ENCODE peak calls at places on chromosome 13, in eight cellular contexts. One of them, this sample, is unnamed.

GRCh38 chr13:41332829-41333228 is 21.8 kb downstream of the NAA16 start:
- DNase-seq in bronchial epithelial cell: no peak
- DNase-seq in psoas muscle: no peak
- DNase-seq in neuronal stem cell: no peak
- DNase-seq in keratinocyte: no peak
- DNase-seq in AG04450: no peak
- DNase-seq in tibial nerve: no peak
- DNase-seq in astrocyte of the cerebellum: no peak
- DNase-seq in this sample: no peak

GRCh38 chr13:20826810-20827560 is 53.2 kb upstream of the EEF1AKMT1 start:
- DNase-seq in AG04450: no peak
- DNase-seq in neuronal stem cell: no peak
- DNase-seq in psoas muscle: no peak
- DNase-seq in tibial nerve: no peak
- DNase-seq in bronchial epithelial cell: no peak
- DNase-seq in astrocyte of the cerebellum: no peak
- DNase-seq in keratinocyte: no peak
- DNase-seq in this sample: no peak

GRCh38 chr13:88103824-88104223 is 432.7 kb downstream of the SLITRK5 start:
- DNase-seq in astrocyte of the cerebellum: no peak
- DNase-seq in bronchial epithelial cell: no peak
- DNase-seq in neuronal stem cell: no peak
- DNase-seq in AG04450: no peak
- DNase-seq in psoas muscle: no peak
- DNase-seq in keratinocyte: no peak
- DNase-seq in tibial nerve: no peak
- DNase-seq in this sample: no peak

GRCh38 chr13:90185734-90186133 is 1161.8 kb upstream of the MIR17HG start:
- DNase-seq in tibial nerve: no peak
- DNase-seq in neuronal stem cell: no peak
- DNase-seq in keratinocyte: no peak
- DNase-seq in psoas muscle: no peak
- DNase-seq in AG04450: no peak
- DNase-seq in bronchial epithelial cell: peak
- DNase-seq in astrocyte of the cerebellum: no peak
- DNase-seq in this sample: no peak

GRCh38 chr13:23069571-23069970 is 111.2 kb upstream of the SGCG start:
- DNase-seq in AG04450: peak
- DNase-seq in tibial nerve: no peak
- DNase-seq in keratinocyte: no peak
- DNase-seq in bronchial epithelial cell: peak
- DNase-seq in neuronal stem cell: no peak
- DNase-seq in psoas muscle: no peak
- DNase-seq in astrocyte of the cerebellum: no peak
- DNase-seq in this sample: no peak

GRCh38 chr13:100887729-100888151 is 213.1 kb upstream of the TMTC4 start:
- DNase-seq in astrocyte of the cerebellum: peak
- DNase-seq in psoas muscle: no peak
- DNase-seq in AG04450: no peak
- DNase-seq in neuronal stem cell: no peak
- DNase-seq in keratinocyte: no peak
- DNase-seq in bronchial epithelial cell: peak
- DNase-seq in tibial nerve: no peak
- DNase-seq in this sample: no peak

GRCh38 chr13:34926513-34926912 is 15.6 kb upstream of the NBEA start:
- DNase-seq in psoas muscle: no peak
- DNase-seq in AG04450: no peak
- DNase-seq in tibial nerve: no peak
- DNase-seq in neuronal stem cell: no peak
- DNase-seq in bronchial epithelial cell: peak
- DNase-seq in keratinocyte: no peak
- DNase-seq in astrocyte of the cerebellum: peak
- DNase-seq in this sample: no peak

GRCh38 chr13:44267966-44268365 is 105.7 kb upstream of the SERP2 start:
- DNase-seq in tibial nerve: no peak
- DNase-seq in neuronal stem cell: no peak
- DNase-seq in psoas muscle: no peak
- DNase-seq in AG04450: peak
- DNase-seq in bronchial epithelial cell: peak
- DNase-seq in keratinocyte: peak
- DNase-seq in astrocyte of the cerebellum: peak
- DNase-seq in this sample: no peak

GRCh38 chr13:35891973-35892441 is 239.2 kb downstream of the DCLK1 start:
- DNase-seq in bronchial epithelial cell: peak
- DNase-seq in neuronal stem cell: no peak
- DNase-seq in tibial nerve: no peak
- DNase-seq in psoas muscle: no peak
- DNase-seq in astrocyte of the cerebellum: no peak
- DNase-seq in AG04450: no peak
- DNase-seq in keratinocyte: peak
- DNase-seq in this sample: no peak

GRCh38 chr13:37615271-37615670 is 16.7 kb upstream of the POSTN start:
- DNase-seq in astrocyte of the cerebellum: no peak
- DNase-seq in neuronal stem cell: no peak
- DNase-seq in psoas muscle: no peak
- DNase-seq in AG04450: no peak
- DNase-seq in bronchial epithelial cell: peak
- DNase-seq in keratinocyte: no peak
- DNase-seq in tibial nerve: no peak
- DNase-seq in this sample: no peak

GRCh38 chr13:95378603-95379002 is 77.4 kb upstream of the ABCC4 start:
- DNase-seq in AG04450: no peak
- DNase-seq in psoas muscle: peak
- DNase-seq in tibial nerve: no peak
- DNase-seq in keratinocyte: no peak
- DNase-seq in neuronal stem cell: no peak
- DNase-seq in astrocyte of the cerebellum: no peak
- DNase-seq in bronchial epithelial cell: peak
- DNase-seq in this sample: no peak

GRCh38 chr13:28533049-28533436 is 38.1 kb upstream of the FLT1 start:
- DNase-seq in neuronal stem cell: peak
- DNase-seq in keratinocyte: no peak
- DNase-seq in psoas muscle: no peak
- DNase-seq in AG04450: no peak
- DNase-seq in bronchial epithelial cell: no peak
- DNase-seq in tibial nerve: no peak
- DNase-seq in astrocyte of the cerebellum: no peak
- DNase-seq in this sample: no peak

GRCh38 chr13:28532226-28533048 is 37.5 kb upstream of the FLT1 start:
- DNase-seq in AG04450: no peak
- DNase-seq in keratinocyte: no peak
- DNase-seq in tibial nerve: no peak
- DNase-seq in neuronal stem cell: peak
- DNase-seq in psoas muscle: peak
- DNase-seq in bronchial epithelial cell: no peak
- DNase-seq in astrocyte of the cerebellum: no peak
- DNase-seq in this sample: no peak

GRCh38 chr13:28531195-28531955 is 36.4 kb upstream of the FLT1 start:
- DNase-seq in psoas muscle: peak
- DNase-seq in AG04450: no peak
- DNase-seq in astrocyte of the cerebellum: no peak
- DNase-seq in tibial nerve: no peak
- DNase-seq in bronchial epithelial cell: no peak
- DNase-seq in keratinocyte: no peak
- DNase-seq in neuronal stem cell: peak
- DNase-seq in this sample: no peak

GRCh38 chr13:28530729-28531194 is 35.8 kb upstream of the FLT1 start:
- DNase-seq in tibial nerve: no peak
- DNase-seq in astrocyte of the cerebellum: no peak
- DNase-seq in AG04450: no peak
- DNase-seq in neuronal stem cell: no peak
- DNase-seq in keratinocyte: no peak
- DNase-seq in psoas muscle: no peak
- DNase-seq in bronchial epithelial cell: no peak
- DNase-seq in this sample: no peak

DNA sequence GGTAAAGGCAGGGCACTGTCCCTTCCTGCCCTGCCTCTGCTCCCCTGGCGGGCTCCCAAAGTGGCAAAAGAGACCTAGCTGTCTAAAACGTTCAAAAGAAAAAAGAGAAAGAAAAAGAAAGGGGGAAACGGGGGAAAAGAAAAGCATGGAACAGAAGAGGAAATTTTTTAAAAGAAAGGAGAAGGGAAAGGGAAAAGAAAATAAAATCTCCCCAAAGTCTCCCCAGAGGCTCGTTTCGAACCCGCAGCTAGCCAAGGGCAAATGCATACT is 37.0 kb upstream of the FLT1 start:
- DNase-seq in psoas muscle: no peak
- DNase-seq in keratinocyte: no peak
- DNase-seq in bronchial epithelial cell: no peak
- DNase-seq in tibial nerve: no peak
- DNase-seq in AG04450: no peak
- DNase-seq in neuronal stem cell: no peak
- DNase-seq in astrocyte of the cerebellum: no peak
- DNase-seq in this sample: no peak
- H3K4me3 ChIP-seq in psoas muscle: peak
- H3K4me3 ChIP-seq in keratinocyte: peak
- H3K4me3 ChIP-seq in bronchial epithelial cell: no peak
- H3K4me3 ChIP-seq in tibial nerve: peak
- H3K4me3 ChIP-seq in AG04450: peak
- H3K4me3 ChIP-seq in neuronal stem cell: peak
- H3K4me3 ChIP-seq in astrocyte of the cerebellum: peak
- H3K4me3 ChIP-seq in this sample: peak

GRCh38 chr13:94251801-94252200 is 227.7 kb downstream of the DCT start:
- DNase-seq in keratinocyte: no peak
- DNase-seq in psoas muscle: peak
- DNase-seq in tibial nerve: no peak
- DNase-seq in bronchial epithelial cell: no peak
- DNase-seq in AG04450: no peak
- DNase-seq in neuronal stem cell: no peak
- DNase-seq in astrocyte of the cerebellum: peak
- DNase-seq in this sample: no peak
- H3K4me3 ChIP-seq in keratinocyte: no peak
- H3K4me3 ChIP-seq in psoas muscle: no peak
- H3K4me3 ChIP-seq in tibial nerve: no peak
- H3K4me3 ChIP-seq in bronchial epithelial cell: no peak
- H3K4me3 ChIP-seq in AG04450: no peak
- H3K4me3 ChIP-seq in neuronal stem cell: no peak
- H3K4me3 ChIP-seq in astrocyte of the cerebellum: no peak
- H3K4me3 ChIP-seq in this sample: no peak

GRCh38 chr13:39397866-39398265 is 205.1 kb downstream of the LHFPL6 start:
- DNase-seq in tibial nerve: no peak
- DNase-seq in psoas muscle: no peak
- DNase-seq in keratinocyte: no peak
- DNase-seq in bronchial epithelial cell: no peak
- DNase-seq in astrocyte of the cerebellum: no peak
- DNase-seq in AG04450: no peak
- DNase-seq in neuronal stem cell: no peak
- DNase-seq in this sample: no peak
- H3K4me3 ChIP-seq in tibial nerve: no peak
- H3K4me3 ChIP-seq in psoas muscle: no peak
- H3K4me3 ChIP-seq in keratinocyte: no peak
- H3K4me3 ChIP-seq in bronchial epithelial cell: no peak
- H3K4me3 ChIP-seq in astrocyte of the cerebellum: no peak
- H3K4me3 ChIP-seq in AG04450: no peak
- H3K4me3 ChIP-seq in neuronal stem cell: no peak
- H3K4me3 ChIP-seq in this sample: no peak

DNA sequence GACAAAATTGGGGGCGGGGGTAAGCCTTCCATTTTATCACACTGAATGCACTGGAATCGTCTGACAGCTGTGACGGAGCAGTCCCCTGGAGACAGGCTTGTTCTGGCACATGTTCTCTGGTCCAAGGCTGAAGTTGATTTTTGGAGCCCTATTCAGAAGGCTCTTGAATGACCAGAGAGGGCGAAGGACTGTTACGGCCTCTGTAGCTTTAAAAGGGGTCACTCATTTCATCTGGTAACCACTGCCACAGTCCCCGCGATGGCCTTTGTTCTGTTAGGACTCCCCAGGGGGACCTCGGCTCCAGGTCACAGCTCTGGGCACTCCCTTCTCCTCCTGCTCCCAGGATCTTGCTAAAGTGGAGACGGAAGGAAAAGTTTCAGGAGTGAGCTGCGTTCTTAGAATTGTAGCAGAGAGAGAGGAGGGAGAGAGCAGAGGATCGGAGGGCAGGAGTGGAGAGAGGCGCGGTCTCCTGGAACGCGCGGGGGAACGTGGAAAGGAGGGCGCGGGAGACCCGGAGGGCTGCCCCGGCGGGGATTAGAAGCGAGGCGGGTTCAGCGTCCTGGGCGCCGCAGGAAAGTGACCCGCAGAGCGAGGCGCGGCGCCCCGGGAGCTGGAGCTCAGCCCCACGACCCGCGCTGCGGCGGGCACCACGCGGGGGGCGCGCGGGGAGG is 134.3 kb upstream of the MYO16 start:
- DNase-seq in astrocyte of the cerebellum: no peak
- DNase-seq in psoas muscle: no peak
- DNase-seq in keratinocyte: no peak
- DNase-seq in neuronal stem cell: peak
- DNase-seq in bronchial epithelial cell: no peak
- DNase-seq in tibial nerve: no peak
- DNase-seq in AG04450: no peak
- DNase-seq in this sample: no peak
- H3K4me3 ChIP-seq in astrocyte of the cerebellum: peak
- H3K4me3 ChIP-seq in psoas muscle: no peak
- H3K4me3 ChIP-seq in keratinocyte: no peak
- H3K4me3 ChIP-seq in neuronal stem cell: peak
- H3K4me3 ChIP-seq in bronchial epithelial cell: no peak
- H3K4me3 ChIP-seq in tibial nerve: no peak
- H3K4me3 ChIP-seq in AG04450: no peak
- H3K4me3 ChIP-seq in this sample: peak

GRCh38 chr13:49314344-49314882 is 66.7 kb downstream of the CDADC1 start:
- DNase-seq in keratinocyte: no peak
- DNase-seq in AG04450: no peak
- DNase-seq in psoas muscle: no peak
- DNase-seq in tibial nerve: no peak
- DNase-seq in bronchial epithelial cell: peak
- DNase-seq in neuronal stem cell: no peak
- DNase-seq in astrocyte of the cerebellum: no peak
- DNase-seq in this sample: no peak
- H3K4me3 ChIP-seq in keratinocyte: no peak
- H3K4me3 ChIP-seq in AG04450: no peak
- H3K4me3 ChIP-seq in psoas muscle: no peak
- H3K4me3 ChIP-seq in tibial nerve: no peak
- H3K4me3 ChIP-seq in bronchial epithelial cell: no peak
- H3K4me3 ChIP-seq in neuronal stem cell: no peak
- H3K4me3 ChIP-seq in astrocyte of the cerebellum: no peak
- H3K4me3 ChIP-seq in this sample: no peak

DNA sequence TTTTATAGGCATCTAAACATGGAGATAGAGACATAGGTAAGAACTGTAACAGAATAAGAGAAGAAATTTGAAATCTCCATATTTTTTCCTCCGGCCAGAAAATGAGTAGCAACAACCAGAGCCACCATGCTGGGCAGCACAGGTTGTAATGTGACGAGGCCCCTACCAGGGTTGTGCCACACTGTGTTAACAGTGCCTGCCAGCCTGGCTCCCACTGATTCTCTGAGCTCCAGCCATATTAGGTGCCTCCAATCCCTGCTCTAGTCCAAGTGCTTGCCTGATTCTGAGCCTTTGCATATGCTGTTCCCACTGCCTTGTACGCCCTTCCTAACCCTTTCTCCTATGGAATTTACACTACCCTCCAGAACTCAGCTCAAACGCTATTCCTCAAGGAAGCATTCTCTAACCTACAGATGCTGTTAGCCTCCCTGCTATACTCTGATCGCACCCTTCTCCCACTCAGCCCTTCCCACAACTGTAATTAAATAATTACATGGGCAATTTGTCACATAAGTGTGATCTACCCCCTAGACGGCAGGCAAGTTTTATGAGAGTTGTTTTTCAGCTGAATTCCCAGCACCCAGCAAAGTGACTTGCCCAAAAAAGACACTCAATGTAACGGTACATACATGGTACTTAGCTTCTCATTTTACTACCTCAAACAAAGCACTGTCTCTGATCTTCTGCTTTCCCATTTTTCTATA is 37.6 kb upstream of the STARD13 start:
- DNase-seq in bronchial epithelial cell: no peak
- DNase-seq in astrocyte of the cerebellum: no peak
- DNase-seq in tibial nerve: no peak
- DNase-seq in AG04450: no peak
- DNase-seq in psoas muscle: no peak
- DNase-seq in keratinocyte: no peak
- DNase-seq in neuronal stem cell: no peak
- DNase-seq in this sample: no peak
- H3K4me3 ChIP-seq in bronchial epithelial cell: no peak
- H3K4me3 ChIP-seq in astrocyte of the cerebellum: no peak
- H3K4me3 ChIP-seq in tibial nerve: peak
- H3K4me3 ChIP-seq in AG04450: no peak
- H3K4me3 ChIP-seq in psoas muscle: peak
- H3K4me3 ChIP-seq in keratinocyte: no peak
- H3K4me3 ChIP-seq in neuronal stem cell: no peak
- H3K4me3 ChIP-seq in this sample: no peak